ENCODE peak calls at places on chromosomes 4 and X, in nine cellular contexts. Y, Z, A, K, J, P, F, H and L are unnamed samples.

GRCh38 chr4:90142091-90142490 is 14.9 kb downstream of the CCSER1 start:
- DNase-seq in H (no peak), P (no peak), A (no peak), J (no peak), Y (no peak), K (no peak), Z (no peak), F (no peak), L (no peak)

GRCh38 chr4:156672924-156673323 is 298.7 kb downstream of the PDGFC start:
- DNase-seq in F (no peak), Y (no peak), K (peak; percentile 26), H (no peak), J (no peak), A (no peak), Z (no peak), P (no peak), L (no peak)

GRCh38 chr4:89067407-89067806 is 10.4 kb upstream of the FAM13A start:
- DNase-seq in P (no peak), A (no peak), H (no peak), Y (no peak), Z (no peak), J (no peak), F (no peak), K (no peak), L (no peak)

GRCh38 chr4:168607215-168607614 is 110.4 kb downstream of the PALLD start:
- DNase-seq in K (no peak), J (no peak), F (no peak), H (no peak), Y (no peak), P (no peak), A (no peak), Z (no peak), L (no peak)

GRCh38 chr4:169664615-169665014 is 44.2 kb downstream of the CLCN3 start:
- DNase-seq in H (no peak), K (no peak), J (no peak), A (no peak), F (no peak), Y (no peak), Z (no peak), P (peak; percentile 21), L (no peak)

GRCh38 chrX:104270916-104271512 is 16.3 kb upstream of the ESX1 start:
- DNase-seq in Y (peak; percentile 17), A (peak; percentile 13), K (peak; percentile 50), H (peak; percentile 1), P (no peak), F (no peak), J (peak; percentile 39), Z (peak; percentile 58), L (peak; percentile 69)

GRCh38 chr4:159606835-159607234 is 504.0 kb downstream of the RAPGEF2 start:
- DNase-seq in Y (no peak), Z (no peak), F (no peak), J (no peak), H (no peak), A (no peak), P (no peak), K (no peak), L (no peak)

GRCh38 chr4:183405371-183405770 is 39.1 kb upstream of the CDKN2AIP start:
- DNase-seq in H (no peak), J (no peak), P (no peak), K (no peak), F (no peak), Z (no peak), Y (no peak), A (no peak), L (no peak)

GRCh38 chrX:35251229-35251628 is 308.6 kb downstream of the FAM47B start:
- DNase-seq in J (no peak), Y (no peak), Z (no peak), F (no peak), A (no peak), P (no peak), H (no peak), K (no peak), L (no peak)

GRCh38 chr4:19472669-19473068 is 779.0 kb upstream of the SLIT2 start:
- DNase-seq in K (no peak), Y (no peak), J (no peak), P (no peak), A (no peak), Z (no peak), F (no peak), H (no peak), L (no peak)

GRCh38 chrX:70096052-70096451 is 33.8 kb downstream of the OTUD6A start:
- DNase-seq in Z (peak; percentile 37), F (no peak), Y (no peak), H (peak; percentile 8), P (no peak), K (peak; percentile 12), J (no peak), A (peak; percentile 18), L (peak; percentile 13)

GRCh38 chr4:173057442-173057841 is 111.2 kb upstream of the GALNT7 start:
- DNase-seq in F (no peak), Z (no peak), Y (no peak), P (no peak), J (no peak), K (no peak), A (no peak), H (no peak), L (no peak)

GRCh38 chr4:1244081-1244977 is 4.6 kb downstream of the CTBP1 start:
- DNase-seq in Y (no peak), H (no peak), F (no peak), P (peak; percentile 28), Z (no peak), A (peak; percentile 9), J (no peak), K (no peak), L (no peak)

GRCh38 chr4:73615613-73616012 is 4.6 kb downstream of the RASSF6 start:
- DNase-seq in A (no peak), Y (no peak), Z (no peak), K (no peak), H (peak; percentile 41), J (no peak), F (no peak), P (no peak), L (peak; percentile 87)

GRCh38 chr4:178066338-178066941 is 624.2 kb upstream of the AGA start:
- DNase-seq in A (no peak), Y (no peak), J (no peak), Z (no peak), P (no peak), K (no peak), H (no peak), F (no peak), L (no peak)

GRCh38 chr4:151835467-151835866 is 74.7 kb upstream of the GATB start:
- DNase-seq in F (no peak), K (no peak), Z (no peak), H (no peak), P (no peak), Y (no peak), A (no peak), J (no peak), L (no peak)

GRCh38 chr4:165621983-165622382 is 243.2 kb downstream of the CPE start:
- DNase-seq in J (no peak), P (no peak), Y (no peak), Z (no peak), K (no peak), A (no peak), H (no peak), F (no peak), L (no peak)

GRCh38 chrX:45935408-45935807 is 609.8 kb downstream of the ZNF674 start:
- DNase-seq in Y (no peak), A (no peak), P (no peak), K (no peak), F (no peak), H (no peak), Z (no peak), J (no peak), L (no peak)

GRCh38 chr4:6909970-6910339 is 329 bp downstream of the TBC1D14 start:
- DNase-seq in K (no peak), P (no peak), F (no peak), A (no peak), H (no peak), Y (peak; percentile 50), Z (no peak), J (no peak), L (peak; percentile 47)

GRCh38 chr4:86338989-86339388 is 20.9 kb downstream of the MAPK10 start:
- DNase-seq in K (peak; percentile 13), F (no peak), J (peak; percentile 15), H (no peak), P (no peak), Z (peak; percentile 65), Y (no peak), A (no peak), L (no peak)

DNA sequence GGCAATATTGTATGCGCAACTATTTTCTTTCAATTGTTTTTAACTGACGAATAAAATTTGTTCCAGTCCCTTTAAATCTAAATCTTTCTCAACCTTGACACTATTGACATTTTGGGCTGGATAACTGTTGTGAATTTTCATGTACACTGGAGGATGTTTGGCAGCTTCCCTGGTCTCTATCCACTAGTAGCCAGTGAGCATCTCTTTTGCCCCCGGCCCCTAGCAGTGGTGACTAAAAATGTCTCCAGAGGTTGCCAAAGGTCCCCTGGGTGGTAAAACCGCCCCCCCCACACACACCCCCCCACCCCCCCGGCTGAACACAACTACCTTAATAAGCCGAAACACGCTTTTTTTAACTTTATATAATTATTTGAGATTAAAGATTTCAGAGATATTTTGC is 514 bp downstream of the FANCB start:
- DNase-seq in K (no peak), A (peak; percentile 6), F (no peak), H (no peak), Y (no peak), Z (no peak), J (no peak), P (peak; percentile 34), L (peak; percentile 1)
- H3K4me3 ChIP-seq in K (peak overlapping the region; percentile 66), A (peak overlapping the region; percentile 51), F (peak overlapping the region; percentile 68), H (peak overlapping the region; percentile 70), Y (peak overlapping the region; percentile 74), Z (peak overlapping the region; percentile 89), J (peak overlapping the region; percentile 73), P (peak overlapping the region; percentile 67), L (peak overlapping the region; percentile 61)

GRCh38 chrX:71945435-71945834 is 34.8 kb downstream of the NHSL2 start:
- DNase-seq in Y (no peak), A (no peak), J (no peak), K (no peak), P (no peak), F (no peak), H (no peak), Z (no peak), L (no peak)
- TF ChIP-seq REST in Y (no peak), A (no peak), J (no peak), K (no peak), P (no peak), F (no peak), H (no peak), Z (no peak), L (no peak)

DNA sequence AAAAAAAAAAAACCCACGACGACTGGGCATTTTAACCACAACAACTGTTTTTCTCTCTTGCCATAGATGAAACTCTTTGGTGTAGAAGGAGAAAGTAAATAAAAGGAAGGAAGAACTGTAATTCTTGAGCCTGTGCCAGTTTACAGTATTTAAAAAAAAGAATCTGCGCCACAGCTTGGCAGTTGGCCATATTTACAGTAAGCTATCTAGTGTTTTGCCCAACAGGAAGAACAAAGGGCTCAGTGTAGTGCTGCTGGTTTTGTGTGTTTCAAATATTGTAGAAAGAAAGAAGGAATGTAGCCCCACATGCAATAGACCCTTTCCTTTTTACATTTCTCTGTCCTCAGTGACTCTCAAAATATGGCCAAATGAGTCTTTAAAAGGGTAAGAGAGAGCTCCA is 66.1 kb downstream of the NR3C2 start:
- DNase-seq in F (no peak), H (peak; percentile 94), Z (peak; percentile 23), K (peak; percentile 45), A (no peak), P (peak; percentile 3), Y (peak; percentile 10), J (no peak), L (no peak)
- H3K4me3 ChIP-seq in F (no peak overlapping the region), H (peak overlapping the region; percentile 23), Z (no peak overlapping the region), K (no peak overlapping the region), A (no peak overlapping the region), P (no peak overlapping the region), Y (no peak overlapping the region), J (no peak overlapping the region), L (no peak overlapping the region)

GRCh38 chr4:33134366-33134765 is 2414.2 kb downstream of the PCDH7 start:
- DNase-seq in P (no peak), F (no peak), Y (no peak), H (no peak), K (no peak), J (no peak), Z (no peak), A (no peak), L (no peak)
- TF ChIP-seq REST in P (no peak), F (no peak), Y (no peak), H (no peak), K (no peak), J (no peak), Z (no peak), A (no peak), L (no peak)